ENCODE peak calls at places on chromosomes 3 and 15, in seven cellular contexts. Y is AG08395; G is HFF-Myc; K is KBM-7; J is CD4-positive, alpha-beta T cell; U is stimulated activated CD8-positive, alpha-beta memory T cell treated with anti-CD3 and anti-CD28 coated beads, Interleukin-4, amount 100 ng/mL, for 4 hours; A is T-cell. I is an unnamed sample.
A peak's percentile ranks its signal among the peaks of the same experiment; 100 is the strongest.

GRCh38 chr3:186097317-186097662 is 11.6 kb downstream of the ETV5 start:
- DNase-seq in Y (no peak), G (no peak), K (no peak), J (no peak), U (no peak), A (no peak), I (no peak)

GRCh38 chr3:14441920-14442300 is 39.5 kb downstream of the SLC6A6 start:
- DNase-seq in Y (peak; percentile 35), G (no peak), K (no peak), J (no peak), U (no peak), A (no peak), I (no peak)

GRCh38 chr15:40308844-40309189 is 1.1 kb upstream of the PLCB2 start:
- DNase-seq in Y (no peak), G (no peak), K (peak; percentile 81), J (no peak), U (no peak), A (no peak), I (no peak)

GRCh38 chr3:78255403-78255802 is 1215.5 kb downstream of the ROBO2 start:
- DNase-seq in Y (peak; percentile 15), G (peak; percentile 72), K (no peak), J (no peak), U (no peak), A (no peak), I (peak; percentile 68)

GRCh38 chr15:29825205-29825604 is 2.9 kb upstream of the TJP1 start:
- DNase-seq in Y (no peak), G (no peak), K (peak; percentile 73), J (peak; percentile 24), U (no peak), A (no peak), I (no peak)

GRCh38 chr3:81962396-81962795 is 201.0 kb upstream of the GBE1 start:
- DNase-seq in Y (no peak), G (no peak), K (no peak), J (no peak), U (no peak), A (no peak), I (no peak)

GRCh38 chr3:140585828-140586227 is 92.0 kb upstream of the TRIM42 start:
- DNase-seq in Y (no peak), G (no peak), K (no peak), J (no peak), U (no peak), A (no peak), I (no peak)

GRCh38 chr3:134430950-134431445 is 54.8 kb downstream of the ANAPC13 start:
- DNase-seq in Y (no peak), G (no peak), K (no peak), J (no peak), U (no peak), A (no peak), I (no peak)

GRCh38 chr3:108073712-108074431 is 17.0 kb downstream of the CD47 start:
- DNase-seq in Y (peak; percentile 45), G (no peak), K (no peak), J (no peak), U (no peak), A (no peak), I (no peak)

GRCh38 chr3:134008630-134009156 is 21.0 kb downstream of the SLCO2A1 start:
- DNase-seq in Y (peak; percentile 75), G (peak; percentile 44), K (no peak), J (no peak), U (no peak), A (no peak), I (peak; percentile 84)

I was measured in AG04449.